ENCODE peak calls at places on chromosomes 16 and 17, in six cellular contexts. One of them, this sample, is unnamed.

GRCh38 chr17:63934391-63935112 is 2.4 kb upstream of the CD79B start:
- DNase-seq in GM20000: no peak
- DNase-seq in skeletal muscle cell: no peak
- DNase-seq in activated naive CD4-positive, alpha-beta T cell treated with Interleukin-2 at 50 U/mL for 16 hours: no peak
- DNase-seq in NB4: no peak
- DNase-seq in activated T-cell treated with anti-CD3 and anti-CD28 coated beads, Interleukin-2, amount 50 U/mL, for 1 hour: no peak
- DNase-seq in this sample: no peak

GRCh38 chr17:46974086-46974485 is 5.0 kb downstream of the RPRML start:
- DNase-seq in GM20000: no peak
- DNase-seq in skeletal muscle cell: no peak
- DNase-seq in activated naive CD4-positive, alpha-beta T cell treated with Interleukin-2 at 50 U/mL for 16 hours: no peak
- DNase-seq in NB4: no peak
- DNase-seq in activated T-cell treated with anti-CD3 and anti-CD28 coated beads, Interleukin-2, amount 50 U/mL, for 1 hour: no peak
- DNase-seq in this sample: no peak

GRCh38 chr17:71329310-71330098 is 791.3 kb upstream of the SOX9 start:
- DNase-seq in GM20000: no peak
- DNase-seq in skeletal muscle cell: no peak
- DNase-seq in activated naive CD4-positive, alpha-beta T cell treated with Interleukin-2 at 50 U/mL for 16 hours: no peak
- DNase-seq in NB4: no peak
- DNase-seq in activated T-cell treated with anti-CD3 and anti-CD28 coated beads, Interleukin-2, amount 50 U/mL, for 1 hour: no peak
- DNase-seq in this sample: no peak

GRCh38 chr16:69542974-69543373 is 22.8 kb upstream of the NFAT5 start:
- DNase-seq in GM20000: no peak
- DNase-seq in skeletal muscle cell: no peak
- DNase-seq in activated naive CD4-positive, alpha-beta T cell treated with Interleukin-2 at 50 U/mL for 16 hours: no peak
- DNase-seq in NB4: no peak
- DNase-seq in activated T-cell treated with anti-CD3 and anti-CD28 coated beads, Interleukin-2, amount 50 U/mL, for 1 hour: no peak
- DNase-seq in this sample: no peak

GRCh38 chr16:58454856-58455255 is 45.1 kb upstream of the NDRG4 start:
- DNase-seq in GM20000: no peak
- DNase-seq in skeletal muscle cell: no peak
- DNase-seq in activated naive CD4-positive, alpha-beta T cell treated with Interleukin-2 at 50 U/mL for 16 hours: no peak
- DNase-seq in NB4: no peak
- DNase-seq in activated T-cell treated with anti-CD3 and anti-CD28 coated beads, Interleukin-2, amount 50 U/mL, for 1 hour: no peak
- DNase-seq in this sample: no peak

GRCh38 chr17:6639014-6639650 is 1.4 kb downstream of the KIAA0753 start:
- DNase-seq in GM20000: no peak
- DNase-seq in skeletal muscle cell: no peak
- DNase-seq in activated naive CD4-positive, alpha-beta T cell treated with Interleukin-2 at 50 U/mL for 16 hours: no peak
- DNase-seq in NB4: no peak
- DNase-seq in activated T-cell treated with anti-CD3 and anti-CD28 coated beads, Interleukin-2, amount 50 U/mL, for 1 hour: no peak
- DNase-seq in this sample: no peak

GRCh38 chr16:69917739-69918138 is 33.4 kb upstream of the CLEC18A start:
- DNase-seq in GM20000: no peak
- DNase-seq in skeletal muscle cell: peak
- DNase-seq in activated naive CD4-positive, alpha-beta T cell treated with Interleukin-2 at 50 U/mL for 16 hours: no peak
- DNase-seq in NB4: no peak
- DNase-seq in activated T-cell treated with anti-CD3 and anti-CD28 coated beads, Interleukin-2, amount 50 U/mL, for 1 hour: no peak
- DNase-seq in this sample: peak

GRCh38 chr16:79792952-79793351 is 192.4 kb upstream of the MAF start:
- DNase-seq in GM20000: no peak
- DNase-seq in skeletal muscle cell: peak
- DNase-seq in activated naive CD4-positive, alpha-beta T cell treated with Interleukin-2 at 50 U/mL for 16 hours: no peak
- DNase-seq in NB4: no peak
- DNase-seq in activated T-cell treated with anti-CD3 and anti-CD28 coated beads, Interleukin-2, amount 50 U/mL, for 1 hour: no peak
- DNase-seq in this sample: no peak

GRCh38 chr17:58918072-58918471 is 162.4 kb downstream of the PPM1E start:
- DNase-seq in GM20000: no peak
- DNase-seq in skeletal muscle cell: no peak
- DNase-seq in activated naive CD4-positive, alpha-beta T cell treated with Interleukin-2 at 50 U/mL for 16 hours: no peak
- DNase-seq in NB4: no peak
- DNase-seq in activated T-cell treated with anti-CD3 and anti-CD28 coated beads, Interleukin-2, amount 50 U/mL, for 1 hour: no peak
- DNase-seq in this sample: no peak

GRCh38 chr17:49992933-49993422 is 2.0 kb downstream of the DLX3 start:
- DNase-seq in GM20000: no peak
- DNase-seq in skeletal muscle cell: no peak
- DNase-seq in activated naive CD4-positive, alpha-beta T cell treated with Interleukin-2 at 50 U/mL for 16 hours: no peak
- DNase-seq in NB4: no peak
- DNase-seq in activated T-cell treated with anti-CD3 and anti-CD28 coated beads, Interleukin-2, amount 50 U/mL, for 1 hour: no peak
- DNase-seq in this sample: no peak

GRCh38 chr16:17964196-17964595 is 372.3 kb downstream of the NPIPA8 start:
- DNase-seq in GM20000: no peak
- DNase-seq in skeletal muscle cell: no peak
- DNase-seq in activated naive CD4-positive, alpha-beta T cell treated with Interleukin-2 at 50 U/mL for 16 hours: no peak
- DNase-seq in NB4: no peak
- DNase-seq in activated T-cell treated with anti-CD3 and anti-CD28 coated beads, Interleukin-2, amount 50 U/mL, for 1 hour: no peak
- DNase-seq in this sample: no peak

GRCh38 chr16:79312502-79312901 is 288.0 kb downstream of the MAF start:
- DNase-seq in GM20000: no peak
- DNase-seq in skeletal muscle cell: no peak
- DNase-seq in activated naive CD4-positive, alpha-beta T cell treated with Interleukin-2 at 50 U/mL for 16 hours: no peak
- DNase-seq in NB4: no peak
- DNase-seq in activated T-cell treated with anti-CD3 and anti-CD28 coated beads, Interleukin-2, amount 50 U/mL, for 1 hour: no peak
- DNase-seq in this sample: no peak

This sample was measured in astrocyte of the cerebellum.